ENCODE peak calls at places on chromosomes 11 and 22, in ten cellular contexts. R, L, S, Q, P, G, I, C, U and M are unnamed samples.

GRCh38 chr22:25564320-25564978 is at the start of gene GRK3:
- DNase-seq in R (peak; percentile 39), Q (peak; percentile 78), I (peak; percentile 21), U (peak; percentile 44), P (peak; percentile 38), L (peak; percentile 61), S (peak; percentile 70), G (peak; percentile 77), C (peak; percentile 90), M (peak; percentile 23)

GRCh38 chr11:62245271-62245753 is 3.3 kb downstream of the SCGB1D2 start:
- DNase-seq in U (no peak), P (no peak), S (no peak), L (no peak), Q (peak; percentile 71), R (peak; percentile 14), C (peak; percentile 72), I (peak; percentile 24), G (peak; percentile 24), M (peak; percentile 5)

GRCh38 chr22:34508797-34509196 is 557.2 kb upstream of the ISX start:
- DNase-seq in C (no peak), G (no peak), P (no peak), U (no peak), R (no peak), L (no peak), Q (no peak), I (no peak), S (no peak), M (no peak)

GRCh38 chr11:111422494-111423249 is 43.6 kb upstream of the POU2AF1 start:
- DNase-seq in G (peak; percentile 92), S (peak; percentile 59), L (peak; percentile 75), Q (peak; percentile 90), I (peak; percentile 6), R (peak; percentile 31), C (peak; percentile 85), P (peak; percentile 26), U (peak; percentile 37), M (peak; percentile 66)

GRCh38 chr11:126790550-126790981 is 210.0 kb downstream of the KIRREL3 start:
- DNase-seq in L (no peak), S (no peak), R (peak; percentile 44), G (no peak), P (no peak), C (peak; percentile 16), U (no peak), I (no peak), Q (peak; percentile 81), M (no peak)

GRCh38 chr22:30224161-30224857 is 22.2 kb downstream of the LIF start:
- DNase-seq in C (no peak), S (no peak), R (no peak), I (peak; percentile 85), L (no peak), Q (peak; percentile 88), G (no peak), U (peak; percentile 89), P (no peak), M (no peak)

GRCh38 chr11:13486926-13487660 is 8.7 kb downstream of the PTH start:
- DNase-seq in R (peak; percentile 9), U (no peak), P (peak; percentile 53), C (peak; percentile 73), Q (peak; percentile 95), G (peak; percentile 25), S (peak; percentile 61), I (peak; percentile 15), L (peak; percentile 72), M (peak; percentile 54)

GRCh38 chr22:45638834-45639746 is 32.5 kb upstream of the ATXN10 start:
- DNase-seq in S (no peak), U (peak; percentile 49), L (peak; percentile 60), R (peak; percentile 55), Q (no peak), G (no peak), C (no peak), I (peak; percentile 90), P (no peak), M (peak; percentile 68)

GRCh38 chr11:122209619-122210377 is 93.8 kb upstream of the BLID start:
- DNase-seq in G (no peak), C (no peak), S (peak; percentile 27), P (no peak), R (peak; percentile 96), I (no peak), Q (no peak), L (no peak), U (no peak), M (peak; percentile 4)

GRCh38 chr11:112292785-112293407 is 32.2 kb upstream of the PLET1 start:
- DNase-seq in C (no peak), S (no peak), L (no peak), R (peak; percentile 89), I (no peak), P (no peak), Q (no peak), U (no peak), G (no peak), M (peak; percentile 27)

GRCh38 chr11:99020324-99021225 is at the start of gene CNTN5:
- DNase-seq in L (peak; percentile 50), S (peak; percentile 18), C (peak; percentile 85), I (peak; percentile 0), U (no peak), P (no peak), R (peak; percentile 42), G (no peak), Q (peak; percentile 84), M (no peak)

GRCh38 chr11:119727523-119728081 is 1.4 kb downstream of the NECTIN1 start:
- DNase-seq in L (peak; percentile 74), Q (peak; percentile 71), S (peak; percentile 60), R (no peak), U (no peak), P (no peak), C (peak; percentile 95), G (peak; percentile 42), I (peak; percentile 51), M (peak; percentile 61)

GRCh38 chr22:19909350-19910179 is 32.0 kb upstream of the COMT start:
- DNase-seq in Q (peak; percentile 79), I (peak; percentile 60), U (peak; percentile 51), R (peak; percentile 77), P (peak; percentile 81), S (peak; percentile 50), G (peak; percentile 89), L (peak; percentile 88), C (peak; percentile 89), M (peak; percentile 71)

GRCh38 chr11:93537767-93538261 is 5.4 kb downstream of the SMCO4 start:
- DNase-seq in S (peak; percentile 16), Q (no peak), G (no peak), C (no peak), L (no peak), P (no peak), I (no peak), R (peak; percentile 11), U (no peak), M (peak; percentile 47)

GRCh38 chr11:10607462-10607861 is 39.0 kb upstream of the LYVE1 start:
- DNase-seq in C (no peak), P (no peak), R (no peak), S (no peak), G (no peak), Q (no peak), U (no peak), I (no peak), L (no peak), M (no peak)

GRCh38 chr11:95605271-95605940 is 184.2 kb downstream of the FAM76B start:
- DNase-seq in U (no peak), G (no peak), S (no peak), R (no peak), L (no peak), I (no peak), Q (no peak), P (no peak), C (no peak), M (no peak)
- H3K4me1 ChIP-seq in U (no peaks in the 10 kb centered on the region), G (no peaks in the 10 kb centered on the region), S (no peaks in the 10 kb centered on the region), R (no peaks in the 10 kb centered on the region), L (no peaks in the 10 kb centered on the region), I (no peaks in the 10 kb centered on the region), Q (no peaks in the 10 kb centered on the region), P (no peaks in the 10 kb centered on the region), C (peaks cover 23% of the 10 kb centered on the region), M (no peaks in the 10 kb centered on the region)

GRCh38 chr11:20156876-20157613 is 3.2 kb downstream of the DBX1 start:
- DNase-seq in S (no peak), P (peak; percentile 9), L (no peak), Q (peak; percentile 24), G (no peak), C (peak; percentile 83), I (no peak), U (no peak), R (no peak), M (peak; percentile 7)

GRCh38 chr11:20154381-20154780 is 5.9 kb downstream of the DBX1 start:
- DNase-seq in I (no peak), U (no peak), Q (peak; percentile 89), S (no peak), G (no peak), P (no peak), C (no peak), R (no peak), L (no peak), M (no peak)

GRCh38 chr11:20157768-20158167 is 2.5 kb downstream of the DBX1 start:
- DNase-seq in C (peak; percentile 65), G (no peak), Q (no peak), S (no peak), L (no peak), U (no peak), I (no peak), R (no peak), P (no peak), M (no peak)

GRCh38 chr11:20155683-20156279 is 4.5 kb downstream of the DBX1 start:
- DNase-seq in C (peak; percentile 44), U (no peak), L (no peak), I (no peak), Q (peak; percentile 33), S (no peak), P (no peak), G (no peak), R (no peak), M (no peak)

GRCh38 chr11:20156280-20156875 is 3.9 kb downstream of the DBX1 start:
- DNase-seq in Q (peak; percentile 54), S (no peak), R (no peak), G (no peak), U (no peak), P (peak; percentile 45), I (no peak), C (peak; percentile 80), L (peak; percentile 46), M (peak; percentile 24)
- H3K4me3 ChIP-seq in Q (peak overlapping the region; percentile 46), S (peak overlapping the region; percentile 43), R (no peak overlapping the region), G (no peak overlapping the region), U (no peak overlapping the region), P (peak overlapping the region; percentile 64), I (peak overlapping the region; percentile 36), C (peak overlapping the region; percentile 65), L (peak overlapping the region; percentile 42), M (peak overlapping the region; percentile 20)

GRCh38 chr11:67586568-67587250 is 3.1 kb downstream of the GSTP1 start:
- DNase-seq in C (no peak), R (no peak), I (no peak), P (no peak), L (no peak), S (no peak), Q (no peak), G (peak; percentile 45), U (no peak), M (no peak)
- H3K4me1 ChIP-seq in C (peaks cover 11% of the 10 kb centered on the region), R (peaks cover 5% of the 10 kb centered on the region), I (peaks cover 28% of the 10 kb centered on the region), P (peaks cover 19% of the 10 kb centered on the region), L (peaks cover 7% of the 10 kb centered on the region), S (peaks cover 13% of the 10 kb centered on the region), Q (peaks cover 8% of the 10 kb centered on the region), G (peaks cover 61% of the 10 kb centered on the region), U (peaks cover 26% of the 10 kb centered on the region), M (peaks cover 4% of the 10 kb centered on the region)

DNA sequence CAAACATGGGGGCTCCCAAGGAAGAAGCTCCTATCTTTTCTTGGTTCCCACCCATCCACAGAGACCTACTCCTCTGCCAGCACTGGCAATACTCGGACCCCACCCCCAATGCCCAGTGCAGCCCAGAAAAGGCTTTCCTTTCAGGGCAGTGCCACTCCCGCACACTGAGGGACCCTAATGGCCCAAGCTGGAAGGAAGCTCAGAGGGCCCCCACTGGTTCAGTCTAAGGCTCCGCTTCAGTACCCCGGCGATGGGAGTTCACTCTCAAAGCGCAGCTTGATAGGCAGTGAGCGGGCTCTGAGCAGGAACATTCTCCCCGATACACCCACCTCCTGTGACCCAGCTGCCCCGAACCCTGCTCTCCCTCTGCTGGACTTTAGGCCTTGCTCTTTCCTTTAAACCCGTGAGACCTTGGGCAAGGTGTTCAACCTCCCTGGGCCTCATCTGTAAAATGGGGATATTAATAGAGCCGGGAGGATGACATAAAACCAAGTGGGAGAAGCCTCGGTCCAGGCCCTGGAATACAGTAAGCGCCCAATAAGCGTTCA is 48.4 kb downstream of the CHRDL2 start:
- DNase-seq in I (no peak), L (peak; percentile 25), S (no peak), R (no peak), Q (no peak), G (no peak), U (no peak), P (no peak), C (no peak), M (no peak)
- H3K4me3 ChIP-seq in I (no peak overlapping the region), L (peak overlapping the region; percentile 55), S (peak overlapping the region; percentile 48), R (no peak overlapping the region), Q (no peak overlapping the region), G (no peak overlapping the region), U (no peak overlapping the region), P (no peak overlapping the region), C (peak overlapping the region; percentile 43), M (peak overlapping the region; percentile 38)